ENCODE peak calls at places on chromosomes 2 and 18, in six cellular contexts. H is adrenal gland, M is right lobe of liver, K is GM12892, U is A549, Q is stomach. C is an unnamed sample.

GRCh38 chr18:73756256-73757091 is 391.2 kb downstream of the FBXO15 start:
- DNase-seq in H (no peak), M (no peak), K (no peak), U (peak), Q (no peak), C (no peak)

GRCh38 chr2:66553370-66553769 is 118.4 kb downstream of the MEIS1 start:
- DNase-seq in H (peak), M (peak), K (no peak), U (no peak), Q (peak), C (no peak)

GRCh38 chr2:120330946-120331822 is 14.8 kb upstream of the INHBB start:
- DNase-seq in H (no peak), M (no peak), K (no peak), U (no peak), Q (no peak), C (no peak)

GRCh38 chr2:53842891-53843290 is 16.9 kb downstream of the GPR75 start:
- DNase-seq in H (no peak), M (no peak), K (no peak), U (no peak), Q (no peak), C (no peak)

GRCh38 chr2:176675557-176676256 is 406.5 kb downstream of the MTX2 start:
- DNase-seq in H (no peak), M (no peak), K (no peak), U (no peak), Q (no peak), C (no peak)

GRCh38 chr18:78115896-78116561 is 863.6 kb upstream of the SALL3 start:
- DNase-seq in H (no peak), M (no peak), K (no peak), U (no peak), Q (no peak), C (no peak)

GRCh38 chr2:55102056-55102812 is 52.0 kb upstream of the RTN4 start:
- DNase-seq in H (no peak), M (no peak), K (no peak), U (no peak), Q (no peak), C (no peak)

GRCh38 chr2:37916512-37917082 is 8.5 kb upstream of the RMDN2 start:
- DNase-seq in H (peak), M (no peak), K (no peak), U (peak), Q (no peak), C (no peak)

GRCh38 chr2:156340818-156341481 is 8.4 kb upstream of the NR4A2 start:
- DNase-seq in H (no peak), M (no peak), K (no peak), U (peak), Q (no peak), C (no peak)

GRCh38 chr2:181847729-181848128 is 43.8 kb upstream of the ITPRID2 start:
- DNase-seq in H (no peak), M (no peak), K (no peak), U (no peak), Q (no peak), C (no peak)

GRCh38 chr2:37201766-37202165 is 5.5 kb downstream of the CEBPZOS start:
- DNase-seq in H (no peak), M (no peak), K (no peak), U (no peak), Q (no peak), C (no peak)

GRCh38 chr2:230677182-230677946 is 35.3 kb upstream of the CAB39 start:
- DNase-seq in H (no peak), M (no peak), K (no peak), U (no peak), Q (no peak), C (no peak)

GRCh38 chr2:73075477-73076373 is 4.2 kb upstream of the SFXN5 start:
- DNase-seq in H (peak), M (no peak), K (no peak), U (no peak), Q (no peak), C (no peak)

GRCh38 chr2:215411941-215412743 is 23.7 kb downstream of the FN1 start:
- DNase-seq in H (no peak), M (no peak), K (no peak), U (no peak), Q (no peak), C (no peak)

GRCh38 chr18:27606851-27607250 is 421.7 kb upstream of the CHST9 start:
- DNase-seq in H (no peak), M (no peak), K (no peak), U (no peak), Q (no peak), C (no peak)

GRCh38 chr2:85243101-85244072 is 84.4 kb downstream of the TGOLN2 start:
- DNase-seq in H (peak), M (no peak), K (no peak), U (peak), Q (peak), C (peak)

GRCh38 chr2:48545244-48545643 is 15.3 kb downstream of the STON1 start:
- DNase-seq in H (no peak), M (no peak), K (no peak), U (no peak), Q (no peak), C (no peak)

GRCh38 chr2:53969285-53970094 is 1.3 kb downstream of the PSME4 start:
- DNase-seq in H (no peak), M (no peak), K (no peak), U (peak), Q (no peak), C (peak)

GRCh38 chr2:233844836-233845235 is 9.5 kb downstream of the HJURP start:
- DNase-seq in H (no peak), M (no peak), K (no peak), U (no peak), Q (peak), C (no peak)

GRCh38 chr2:206858972-206859739 is 80.2 kb upstream of the CPO start:
- DNase-seq in H (no peak), M (no peak), K (no peak), U (no peak), Q (no peak), C (no peak)

GRCh38 chr18:9101730-9102390 is 639 bp upstream of the NDUFV2 start:
- DNase-seq in H (no peak), M (no peak), K (peak), U (peak), Q (no peak), C (no peak)

GRCh38 chr2:113080134-113080533 is 12.4 kb downstream of the IL1F10 start:
- DNase-seq in H (peak), M (no peak), K (no peak), U (peak), Q (peak), C (no peak)

GRCh38 chr18:48158721-48159120 is 228.3 kb upstream of the SMAD2 start:
- DNase-seq in H (no peak), M (no peak), K (no peak), U (no peak), Q (no peak), C (no peak)

GRCh38 chr2:189613650-189614420 is 33.2 kb upstream of the SLC40A1 start:
- DNase-seq in H (peak), M (no peak), K (no peak), U (peak), Q (no peak), C (no peak)

GRCh38 chr18:59787998-59788875 is 91.0 kb upstream of the CCBE1 start:
- DNase-seq in H (peak), M (no peak), K (no peak), U (peak), Q (no peak), C (peak)

GRCh38 chr2:15243762-15244161 is 317.4 kb downstream of the NBAS start:
- DNase-seq in H (no peak), M (no peak), K (no peak), U (peak), Q (no peak), C (no peak)

GRCh38 chr2:195694553-195694952 is 37.5 kb downstream of the SLC39A10 start:
- DNase-seq in H (no peak), M (no peak), K (no peak), U (no peak), Q (no peak), C (no peak)

GRCh38 chr2:156319811-156320490 is 12.6 kb downstream of the NR4A2 start:
- DNase-seq in H (peak), M (peak), K (no peak), U (no peak), Q (peak), C (no peak)

GRCh38 chr2:240635998-240636547 is 10.8 kb downstream of the GPR35 start:
- DNase-seq in H (no peak), M (peak), K (no peak), U (no peak), Q (no peak), C (no peak)

GRCh38 chr2:181861379-181861778 is 30.2 kb upstream of the ITPRID2 start:
- DNase-seq in H (no peak), M (no peak), K (no peak), U (no peak), Q (peak), C (no peak)

GRCh38 chr2:203327582-203327917 is 644 bp upstream of the ABI2 start:
- DNase-seq in H (no peak), M (no peak), K (no peak), U (no peak), Q (no peak), C (peak)

GRCh38 chr18:37299471-37300304 is 265.9 kb downstream of the CELF4 start:
- DNase-seq in H (peak), M (peak), K (no peak), U (peak), Q (peak), C (peak)

GRCh38 chr2:13193900-13194299 is 477.2 kb downstream of the TRIB2 start:
- DNase-seq in H (no peak), M (no peak), K (no peak), U (peak), Q (no peak), C (no peak)

GRCh38 chr2:5563411-5563810 is 128.8 kb upstream of the SOX11 start:
- DNase-seq in H (no peak), M (no peak), K (no peak), U (no peak), Q (no peak), C (no peak)

GRCh38 chr2:142415461-142415860 is 284.6 kb upstream of the LRP1B start:
- DNase-seq in H (no peak), M (peak), K (no peak), U (no peak), Q (no peak), C (no peak)

GRCh38 chr2:186129767-186130581 is 356.1 kb upstream of the ZC3H15 start:
- DNase-seq in H (no peak), M (no peak), K (no peak), U (peak), Q (no peak), C (peak)

GRCh38 chr2:2269426-2269825 is 61.6 kb downstream of the MYT1L start:
- DNase-seq in H (no peak), M (no peak), K (no peak), U (no peak), Q (no peak), C (no peak)

GRCh38 chr2:234839285-234839684 is 112.5 kb upstream of the SH3BP4 start:
- DNase-seq in H (no peak), M (no peak), K (no peak), U (peak), Q (no peak), C (no peak)

GRCh38 chr2:180443896-180444295 is 436.8 kb upstream of the CWC22 start:
- DNase-seq in H (no peak), M (no peak), K (no peak), U (no peak), Q (no peak), C (no peak)

GRCh38 chr2:38106420-38107182 is 30.6 kb upstream of the CYP1B1 start:
- DNase-seq in H (no peak), M (no peak), K (no peak), U (peak), Q (no peak), C (peak)

GRCh38 chr2:68098398-68098797 is 35.6 kb upstream of the C1D start:
- DNase-seq in H (no peak), M (no peak), K (no peak), U (no peak), Q (no peak), C (no peak)

GRCh38 chr2:68099260-68099659 is 36.5 kb upstream of the C1D start:
- DNase-seq in H (no peak), M (no peak), K (no peak), U (no peak), Q (no peak), C (no peak)

GRCh38 chr2:68103026-68103425 is 40.2 kb upstream of the C1D start:
- DNase-seq in H (no peak), M (no peak), K (no peak), U (no peak), Q (no peak), C (no peak)

GRCh38 chr2:68103656-68104055 is 40.9 kb upstream of the C1D start:
- DNase-seq in H (no peak), M (no peak), K (no peak), U (no peak), Q (no peak), C (no peak)

GRCh38 chr2:68100189-68100588 is 37.4 kb upstream of the C1D start:
- DNase-seq in H (no peak), M (no peak), K (no peak), U (no peak), Q (no peak), C (no peak)
- TF ChIP-seq POLR2A in H (no peak), M (no peak), K (no peak), U (no peak), Q (no peak), C (no peak)

GRCh38 chr2:165794520-165794882 is 454 bp upstream of the GALNT3 start:
- DNase-seq in H (peak), M (peak), K (peak), U (no peak), Q (peak), C (no peak)

GRCh38 chr2:165791811-165792454 is 2.1 kb downstream of the GALNT3 start:
- DNase-seq in H (no peak), M (no peak), K (no peak), U (no peak), Q (no peak), C (no peak)

GRCh38 chr2:165795011-165795410 is 964 bp upstream of the GALNT3 start:
- DNase-seq in H (no peak), M (no peak), K (no peak), U (no peak), Q (no peak), C (no peak)

GRCh38 chr2:165793779-165794519 is at the start of gene GALNT3:
- DNase-seq in H (peak), M (peak), K (peak), U (no peak), Q (peak), C (no peak)

DNA sequence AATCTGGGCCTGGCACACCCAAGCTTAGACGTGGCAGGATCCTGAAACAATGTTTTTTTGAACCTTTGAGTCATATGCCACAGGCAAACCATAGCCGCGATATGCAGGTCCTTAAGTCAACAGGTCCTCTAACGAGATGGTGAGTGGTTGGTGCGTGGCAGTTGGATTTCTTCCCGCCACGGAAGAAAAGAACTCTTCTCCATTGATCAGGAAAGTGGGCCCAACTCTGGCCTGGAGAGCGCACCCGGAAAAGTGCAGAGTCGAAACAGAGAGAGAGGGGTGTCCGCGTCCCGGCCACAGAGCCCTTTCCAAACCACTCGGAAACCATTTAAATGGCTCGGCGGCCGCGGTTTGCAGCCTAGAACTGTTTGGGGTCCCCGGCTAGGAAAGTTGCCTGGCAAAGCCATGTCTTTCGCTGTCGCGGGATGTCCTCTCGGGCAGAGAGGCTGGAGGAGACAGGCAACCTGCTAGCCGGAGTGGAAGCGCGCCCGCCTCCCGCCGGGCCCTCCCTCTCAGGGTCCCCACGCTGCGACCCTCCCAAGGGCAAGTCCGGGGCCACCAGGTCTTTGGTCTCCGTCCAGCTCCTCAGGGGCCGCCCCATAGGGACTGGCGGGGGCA is 777 bp downstream of the GALNT3 start:
- DNase-seq in H (no peak), M (peak), K (no peak), U (no peak), Q (peak), C (no peak)
- TF ChIP-seq POLR2A in H (no peak), M (no peak), K (no peak), U (no peak), Q (peak), C (no peak)

GRCh38 chr2:168455692-168456525 is at the start of gene CERS6:
- DNase-seq in H (peak), M (peak), K (peak), U (peak), Q (peak), C (peak)
- TF ChIP-seq POLR2A in H (peak), M (peak), K (peak), U (peak), Q (peak), C (peak)

DNA sequence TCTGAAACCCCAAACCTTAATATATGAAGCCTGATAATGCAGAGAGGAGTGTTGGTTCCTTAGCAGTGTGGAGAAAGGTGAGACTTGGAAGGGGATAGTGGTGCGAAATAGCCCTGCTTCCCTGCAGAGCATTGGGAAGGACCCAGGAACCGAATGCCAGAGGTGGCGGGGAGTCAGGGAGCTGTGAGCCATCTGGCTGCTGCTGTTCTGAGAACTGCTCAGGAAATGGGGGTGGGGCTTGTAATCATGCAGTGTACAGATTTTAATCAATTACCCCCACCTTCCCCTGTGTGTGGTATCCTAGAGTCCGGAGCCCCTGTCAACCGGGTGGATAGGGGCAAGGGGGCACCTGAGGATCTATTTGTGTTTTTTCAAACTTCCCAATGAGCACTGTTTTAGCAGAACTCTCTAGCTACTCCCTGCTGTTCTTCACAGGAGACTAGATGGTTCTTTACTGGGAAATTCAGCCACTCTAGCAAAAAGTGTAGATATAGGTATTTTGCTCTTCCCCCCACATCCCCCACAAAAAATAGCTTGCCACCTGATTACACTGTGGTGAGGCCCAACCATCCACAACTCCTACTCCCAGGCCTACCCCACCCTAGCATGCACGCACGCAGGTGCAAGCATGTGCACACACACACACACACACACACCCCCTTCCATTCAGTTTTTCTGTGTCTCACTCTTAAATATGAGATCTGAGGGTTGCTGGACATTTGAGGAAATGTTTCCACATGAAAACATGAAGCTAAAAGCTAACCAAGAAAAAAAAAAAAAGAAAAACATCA is 30.1 kb upstream of the MBOAT2 start:
- DNase-seq in H (no peak), M (no peak), K (no peak), U (no peak), Q (no peak), C (no peak)
- TF ChIP-seq POLR2A in H (no peak), M (no peak), K (no peak), U (no peak), Q (no peak), C (no peak)

GRCh38 chr2:30931841-30932407 is 124.7 kb upstream of the CAPN13 start:
- DNase-seq in H (no peak), M (no peak), K (no peak), U (no peak), Q (no peak), C (no peak)

GRCh38 chr2:30927561-30928075 is 120.4 kb upstream of the CAPN13 start:
- DNase-seq in H (no peak), M (no peak), K (no peak), U (no peak), Q (no peak), C (no peak)

GRCh38 chr2:30930716-30931115 is 123.5 kb upstream of the CAPN13 start:
- DNase-seq in H (no peak), M (no peak), K (no peak), U (no peak), Q (no peak), C (no peak)

GRCh38 chr2:30923575-30923974 is 116.3 kb upstream of the CAPN13 start:
- DNase-seq in H (no peak), M (no peak), K (no peak), U (no peak), Q (no peak), C (no peak)

GRCh38 chr2:30926606-30927005 is 119.4 kb upstream of the CAPN13 start:
- DNase-seq in H (no peak), M (no peak), K (no peak), U (no peak), Q (no peak), C (no peak)
- TF ChIP-seq POLR2A in H (no peak), M (no peak), K (no peak), U (no peak), Q (no peak), C (no peak)

GRCh38 chr2:172722481-172722880 is 13.2 kb upstream of the RAPGEF4 start:
- DNase-seq in H (no peak), M (no peak), K (no peak), U (no peak), Q (no peak), C (no peak)

GRCh38 chr2:172724724-172725123 is 10.9 kb upstream of the RAPGEF4 start:
- DNase-seq in H (no peak), M (no peak), K (no peak), U (no peak), Q (no peak), C (no peak)

GRCh38 chr2:172725284-172725683 is 10.4 kb upstream of the RAPGEF4 start:
- DNase-seq in H (no peak), M (no peak), K (no peak), U (no peak), Q (no peak), C (no peak)

GRCh38 chr2:172725741-172726140 is 9.9 kb upstream of the RAPGEF4 start:
- DNase-seq in H (no peak), M (no peak), K (no peak), U (no peak), Q (no peak), C (no peak)

GRCh38 chr2:172726172-172726735 is 9.4 kb upstream of the RAPGEF4 start:
- DNase-seq in H (no peak), M (peak), K (no peak), U (peak), Q (no peak), C (no peak)
- TF ChIP-seq POLR2A in H (no peak), M (peak), K (no peak), U (no peak), Q (no peak), C (no peak)

GRCh38 chr2:28751102-28751955 is at the start of gene PPP1CB:
- DNase-seq in H (peak), M (peak), K (peak), U (peak), Q (peak), C (peak)
- TF ChIP-seq POLR2A in H (peak), M (peak), K (peak), U (peak), Q (peak), C (peak)

GRCh38 chr2:127121776-127122176 is 14.8 kb upstream of the BIN1 start:
- DNase-seq in H (no peak), M (no peak), K (no peak), U (no peak), Q (no peak), C (no peak)
- TF ChIP-seq POLR2A in H (no peak), M (no peak), K (no peak), U (no peak), Q (no peak), C (no peak)

GRCh38 chr2:64455031-64455332 is 1.0 kb downstream of the LGALSL start:
- DNase-seq in H (no peak), M (no peak), K (no peak), U (no peak), Q (no peak), C (no peak)

GRCh38 chr2:64455545-64455944 is 1.6 kb downstream of the LGALSL start:
- DNase-seq in H (peak), M (no peak), K (no peak), U (peak), Q (no peak), C (no peak)

GRCh38 chr2:64456298-64456697 is 2.3 kb downstream of the LGALSL start:
- DNase-seq in H (no peak), M (no peak), K (no peak), U (no peak), Q (no peak), C (no peak)

GRCh38 chr2:64454316-64455030 is 511 bp downstream of the LGALSL start:
- DNase-seq in H (peak), M (peak), K (peak), U (peak), Q (peak), C (peak)

GRCh38 chr2:64453710-64454315 is at the start of gene LGALSL:
- DNase-seq in H (peak), M (peak), K (peak), U (peak), Q (peak), C (peak)
- TF ChIP-seq POLR2A in H (peak), M (peak), K (peak), U (no peak), Q (no peak), C (no peak)

C was measured in H54.